ENCODE peak calls at places on chromosomes 11 and 22, in eight cellular contexts. One of them, this sample, is unnamed.

GRCh38 chr11:88629496-88629895 is 292.0 kb upstream of the CTSC start:
- DNase-seq in lower lobe of right lung: no peak
- DNase-seq in esophagus squamous epithelium: no peak
- DNase-seq in mucosa of descending colon: no peak
- DNase-seq in fibroblast of the aortic adventitia: no peak
- DNase-seq in right lobe of liver: no peak
- DNase-seq in CD4-positive, alpha-beta T cell: no peak
- DNase-seq in foreskin keratinocyte: peak; percentile 10
- DNase-seq in this sample: no peak

GRCh38 chr22:22692707-22693530 is 48.5 kb downstream of the GGTLC2 start:
- DNase-seq in lower lobe of right lung: no peak
- DNase-seq in esophagus squamous epithelium: no peak
- DNase-seq in mucosa of descending colon: peak; percentile 90
- DNase-seq in fibroblast of the aortic adventitia: peak; percentile 57
- DNase-seq in right lobe of liver: peak; percentile 70
- DNase-seq in CD4-positive, alpha-beta T cell: peak; percentile 59
- DNase-seq in foreskin keratinocyte: no peak
- DNase-seq in this sample: peak; percentile 38

GRCh38 chr11:31764766-31765165 is 46.4 kb downstream of the PAX6 start:
- DNase-seq in lower lobe of right lung: no peak
- DNase-seq in esophagus squamous epithelium: no peak
- DNase-seq in mucosa of descending colon: no peak
- DNase-seq in fibroblast of the aortic adventitia: no peak
- DNase-seq in right lobe of liver: no peak
- DNase-seq in CD4-positive, alpha-beta T cell: no peak
- DNase-seq in foreskin keratinocyte: no peak
- DNase-seq in this sample: no peak

GRCh38 chr11:70934999-70935768 is 317.2 kb downstream of the SHANK2 start:
- DNase-seq in lower lobe of right lung: no peak
- DNase-seq in esophagus squamous epithelium: no peak
- DNase-seq in mucosa of descending colon: no peak
- DNase-seq in fibroblast of the aortic adventitia: no peak
- DNase-seq in right lobe of liver: no peak
- DNase-seq in CD4-positive, alpha-beta T cell: no peak
- DNase-seq in foreskin keratinocyte: no peak
- DNase-seq in this sample: no peak

GRCh38 chr11:293293-293851 is 4.4 kb downstream of the PGGHG start:
- DNase-seq in lower lobe of right lung: no peak
- DNase-seq in esophagus squamous epithelium: no peak
- DNase-seq in mucosa of descending colon: no peak
- DNase-seq in fibroblast of the aortic adventitia: no peak
- DNase-seq in right lobe of liver: peak; percentile 16
- DNase-seq in CD4-positive, alpha-beta T cell: no peak
- DNase-seq in foreskin keratinocyte: no peak
- DNase-seq in this sample: no peak

GRCh38 chr11:65182258-65183170 is 786 bp downstream of the CAPN1 start:
- DNase-seq in lower lobe of right lung: peak; percentile 66
- DNase-seq in esophagus squamous epithelium: no peak
- DNase-seq in mucosa of descending colon: peak; percentile 78
- DNase-seq in fibroblast of the aortic adventitia: peak; percentile 21
- DNase-seq in right lobe of liver: peak; percentile 53
- DNase-seq in CD4-positive, alpha-beta T cell: no peak
- DNase-seq in foreskin keratinocyte: peak; percentile 40
- DNase-seq in this sample: no peak

GRCh38 chr22:25492950-25493790 is 71.3 kb upstream of the GRK3 start:
- DNase-seq in lower lobe of right lung: no peak
- DNase-seq in esophagus squamous epithelium: no peak
- DNase-seq in mucosa of descending colon: no peak
- DNase-seq in fibroblast of the aortic adventitia: no peak
- DNase-seq in right lobe of liver: no peak
- DNase-seq in CD4-positive, alpha-beta T cell: no peak
- DNase-seq in foreskin keratinocyte: no peak
- DNase-seq in this sample: no peak

GRCh38 chr11:10298342-10298741 is 4.3 kb upstream of the SBF2 start:
- DNase-seq in lower lobe of right lung: no peak
- DNase-seq in esophagus squamous epithelium: no peak
- DNase-seq in mucosa of descending colon: no peak
- DNase-seq in fibroblast of the aortic adventitia: peak; percentile 46
- DNase-seq in right lobe of liver: no peak
- DNase-seq in CD4-positive, alpha-beta T cell: no peak
- DNase-seq in foreskin keratinocyte: no peak
- DNase-seq in this sample: no peak

GRCh38 chr11:76796511-76797203 is 13.5 kb downstream of the TSKU start:
- DNase-seq in lower lobe of right lung: no peak
- DNase-seq in esophagus squamous epithelium: no peak
- DNase-seq in mucosa of descending colon: no peak
- DNase-seq in fibroblast of the aortic adventitia: no peak
- DNase-seq in right lobe of liver: no peak
- DNase-seq in CD4-positive, alpha-beta T cell: no peak
- DNase-seq in foreskin keratinocyte: no peak
- DNase-seq in this sample: peak; percentile 9

GRCh38 chr11:1293619-1294015 is 15.8 kb downstream of the TOLLIP start:
- DNase-seq in lower lobe of right lung: peak; percentile 46
- DNase-seq in esophagus squamous epithelium: no peak
- DNase-seq in mucosa of descending colon: peak; percentile 61
- DNase-seq in fibroblast of the aortic adventitia: no peak
- DNase-seq in right lobe of liver: peak; percentile 67
- DNase-seq in CD4-positive, alpha-beta T cell: no peak
- DNase-seq in foreskin keratinocyte: no peak
- DNase-seq in this sample: no peak
- TF ChIP-seq CTCF in lower lobe of right lung: peak; percentile 26
- TF ChIP-seq CTCF in esophagus squamous epithelium: no peak
- TF ChIP-seq CTCF in mucosa of descending colon: no peak
- TF ChIP-seq CTCF in fibroblast of the aortic adventitia: no peak
- TF ChIP-seq CTCF in right lobe of liver: peak; percentile 54
- TF ChIP-seq CTCF in CD4-positive, alpha-beta T cell: no peak
- TF ChIP-seq CTCF in foreskin keratinocyte: peak; percentile 46
- TF ChIP-seq CTCF in this sample: no peak

GRCh38 chr11:115480611-115481010 is 23.6 kb downstream of the CADM1 start:
- DNase-seq in lower lobe of right lung: no peak
- DNase-seq in esophagus squamous epithelium: no peak
- DNase-seq in mucosa of descending colon: no peak
- DNase-seq in fibroblast of the aortic adventitia: no peak
- DNase-seq in right lobe of liver: no peak
- DNase-seq in CD4-positive, alpha-beta T cell: no peak
- DNase-seq in foreskin keratinocyte: no peak
- DNase-seq in this sample: no peak
- TF ChIP-seq CTCF in lower lobe of right lung: no peak
- TF ChIP-seq CTCF in esophagus squamous epithelium: no peak
- TF ChIP-seq CTCF in mucosa of descending colon: no peak
- TF ChIP-seq CTCF in fibroblast of the aortic adventitia: no peak
- TF ChIP-seq CTCF in right lobe of liver: no peak
- TF ChIP-seq CTCF in CD4-positive, alpha-beta T cell: no peak
- TF ChIP-seq CTCF in foreskin keratinocyte: no peak
- TF ChIP-seq CTCF in this sample: no peak

GRCh38 chr11:60610702-60611101 is 88.7 kb upstream of the MS4A8 start:
- DNase-seq in lower lobe of right lung: no peak
- DNase-seq in esophagus squamous epithelium: no peak
- DNase-seq in mucosa of descending colon: no peak
- DNase-seq in fibroblast of the aortic adventitia: no peak
- DNase-seq in right lobe of liver: no peak
- DNase-seq in CD4-positive, alpha-beta T cell: no peak
- DNase-seq in foreskin keratinocyte: no peak
- DNase-seq in this sample: no peak

GRCh38 chr11:60609632-60610031 is 89.8 kb upstream of the MS4A8 start:
- DNase-seq in lower lobe of right lung: no peak
- DNase-seq in esophagus squamous epithelium: no peak
- DNase-seq in mucosa of descending colon: no peak
- DNase-seq in fibroblast of the aortic adventitia: no peak
- DNase-seq in right lobe of liver: no peak
- DNase-seq in CD4-positive, alpha-beta T cell: no peak
- DNase-seq in foreskin keratinocyte: no peak
- DNase-seq in this sample: no peak

GRCh38 chr11:60607483-60607882 is 91.9 kb upstream of the MS4A8 start:
- DNase-seq in lower lobe of right lung: no peak
- DNase-seq in esophagus squamous epithelium: no peak
- DNase-seq in mucosa of descending colon: no peak
- DNase-seq in fibroblast of the aortic adventitia: no peak
- DNase-seq in right lobe of liver: no peak
- DNase-seq in CD4-positive, alpha-beta T cell: no peak
- DNase-seq in foreskin keratinocyte: no peak
- DNase-seq in this sample: no peak
- TF ChIP-seq CTCF in lower lobe of right lung: no peak
- TF ChIP-seq CTCF in esophagus squamous epithelium: no peak
- TF ChIP-seq CTCF in mucosa of descending colon: no peak
- TF ChIP-seq CTCF in fibroblast of the aortic adventitia: no peak
- TF ChIP-seq CTCF in right lobe of liver: no peak
- TF ChIP-seq CTCF in CD4-positive, alpha-beta T cell: no peak
- TF ChIP-seq CTCF in foreskin keratinocyte: no peak
- TF ChIP-seq CTCF in this sample: no peak

GRCh38 chr22:20567993-20568417 is 60.6 kb downstream of the MED15 start:
- DNase-seq in lower lobe of right lung: no peak
- DNase-seq in esophagus squamous epithelium: no peak
- DNase-seq in mucosa of descending colon: no peak
- DNase-seq in fibroblast of the aortic adventitia: peak; percentile 67
- DNase-seq in right lobe of liver: no peak
- DNase-seq in CD4-positive, alpha-beta T cell: no peak
- DNase-seq in foreskin keratinocyte: no peak
- DNase-seq in this sample: no peak
- TF ChIP-seq CTCF in lower lobe of right lung: peak; percentile 16
- TF ChIP-seq CTCF in esophagus squamous epithelium: no peak
- TF ChIP-seq CTCF in mucosa of descending colon: no peak
- TF ChIP-seq CTCF in fibroblast of the aortic adventitia: peak; percentile 67
- TF ChIP-seq CTCF in right lobe of liver: no peak
- TF ChIP-seq CTCF in CD4-positive, alpha-beta T cell: no peak
- TF ChIP-seq CTCF in foreskin keratinocyte: peak; percentile 49
- TF ChIP-seq CTCF in this sample: no peak

DNA sequence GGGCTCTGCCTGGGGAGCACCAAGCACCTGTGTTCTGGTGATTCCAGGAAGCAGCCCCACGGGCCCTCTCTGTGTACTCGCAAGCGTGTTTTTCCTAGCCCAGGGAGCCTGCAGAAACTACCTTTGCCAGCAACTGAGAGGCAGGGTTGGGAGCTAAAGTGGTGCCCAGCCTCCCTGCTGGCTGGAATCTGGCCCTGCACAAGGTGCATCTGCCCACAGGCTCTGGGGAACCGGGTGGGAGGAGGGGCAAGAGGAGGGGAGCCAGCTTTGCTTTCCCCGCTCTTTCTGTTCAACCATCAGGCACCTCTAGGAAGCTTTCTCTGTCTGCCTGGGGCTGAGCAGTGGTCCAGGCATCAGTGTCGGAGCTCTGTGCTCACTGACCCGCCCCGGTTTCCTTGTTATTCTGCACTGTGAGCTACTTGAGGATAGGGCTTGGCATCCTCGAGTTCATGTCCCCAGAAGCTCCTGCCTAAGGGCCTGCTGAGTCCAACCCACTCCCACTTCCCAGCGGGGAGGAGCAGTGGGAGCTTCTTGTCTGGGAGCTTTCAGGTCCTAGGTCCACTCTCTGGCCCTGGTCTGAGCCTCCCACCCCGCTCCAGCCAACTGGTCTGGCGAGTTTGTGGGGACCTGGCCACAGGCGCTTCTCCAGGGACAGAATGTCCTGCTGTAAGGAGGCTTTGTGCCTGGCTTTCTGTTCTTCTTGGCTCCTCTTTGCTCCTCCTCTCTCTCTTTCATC is 14.9 kb downstream of the DAGLA start:
- DNase-seq in lower lobe of right lung: peak; percentile 75
- DNase-seq in esophagus squamous epithelium: no peak
- DNase-seq in mucosa of descending colon: peak; percentile 56
- DNase-seq in fibroblast of the aortic adventitia: no peak
- DNase-seq in right lobe of liver: no peak
- DNase-seq in CD4-positive, alpha-beta T cell: no peak
- DNase-seq in foreskin keratinocyte: no peak
- DNase-seq in this sample: no peak
- TF ChIP-seq CTCF in lower lobe of right lung: peak; percentile 15
- TF ChIP-seq CTCF in esophagus squamous epithelium: no peak
- TF ChIP-seq CTCF in mucosa of descending colon: no peak
- TF ChIP-seq CTCF in fibroblast of the aortic adventitia: peak; percentile 33
- TF ChIP-seq CTCF in right lobe of liver: no peak
- TF ChIP-seq CTCF in CD4-positive, alpha-beta T cell: no peak
- TF ChIP-seq CTCF in foreskin keratinocyte: peak; percentile 15
- TF ChIP-seq CTCF in this sample: no peak

This sample was measured in natural killer cell.